ENCODE peak calls at places on chromosomes 7 and 10, in eight cellular contexts. S, R, E, J, X, N, C and M are unnamed samples.

GRCh38 chr7:76315372-76315771 is 12.9 kb downstream of the HSPB1 start:
- DNase-seq in R (no peak), X (no peak), S (no peak), J (no peak), C (no peak), N (no peak), E (no peak), M (no peak)

GRCh38 chr7:93245525-93246432 is 13.6 kb downstream of the VPS50 start:
- DNase-seq in E (peak), R (no peak), X (peak), J (peak), S (no peak), N (no peak), C (peak), M (peak)

GRCh38 chr10:32331606-32332005 is 15.4 kb downstream of the EPC1 start:
- DNase-seq in N (no peak), R (no peak), S (no peak), C (no peak), X (no peak), E (peak), J (no peak), M (no peak)

GRCh38 chr7:70392282-70392681 is 739.7 kb upstream of the GALNT17 start:
- DNase-seq in C (no peak), N (no peak), E (peak), R (no peak), X (peak), J (peak), S (no peak), M (peak)

GRCh38 chr10:43942096-43942885 is 293.6 kb upstream of the ZNF32 start:
- DNase-seq in C (no peak), E (no peak), S (no peak), J (peak), R (no peak), X (peak), N (no peak), M (no peak)

GRCh38 chr10:71632896-71633600 is 86.5 kb downstream of the C10orf105 start:
- DNase-seq in X (no peak), E (no peak), R (no peak), S (no peak), C (no peak), N (no peak), J (no peak), M (no peak)

GRCh38 chr10:86969421-86970041 is 1.2 kb downstream of the ADIRF start:
- DNase-seq in C (peak), J (peak), E (peak), S (no peak), R (no peak), X (peak), N (no peak), M (peak)

GRCh38 chr7:133434246-133434865 is 181.5 kb downstream of the EXOC4 start:
- DNase-seq in N (no peak), E (peak), C (peak), X (peak), R (no peak), J (peak), S (peak), M (peak)

GRCh38 chr7:45185028-45185863 is 27.7 kb downstream of the RAMP3 start:
- DNase-seq in N (no peak), S (no peak), J (no peak), E (no peak), C (no peak), R (no peak), X (no peak), M (no peak)

GRCh38 chr10:96524745-96525144 is 11.0 kb upstream of the TLL2 start:
- DNase-seq in J (no peak), S (no peak), N (no peak), X (no peak), R (no peak), E (no peak), C (no peak), M (peak)

GRCh38 chr7:6639627-6640026 is 2.5 kb downstream of the ZNF316 start:
- DNase-seq in J (no peak), R (no peak), N (no peak), C (no peak), X (no peak), S (no peak), E (no peak), M (no peak)

GRCh38 chr10:84525120-84525806 is 196.9 kb downstream of the CCSER2 start:
- DNase-seq in X (no peak), R (no peak), C (no peak), S (no peak), E (peak), J (peak), N (no peak), M (no peak)

GRCh38 chr7:28957064-28957821 is 887 bp downstream of the TRIL start:
- DNase-seq in X (no peak), R (no peak), N (no peak), E (no peak), J (no peak), S (no peak), C (peak), M (peak)

GRCh38 chr7:66886152-66886551 is 34.9 kb upstream of the TMEM248 start:
- DNase-seq in R (no peak), C (no peak), E (no peak), S (no peak), J (no peak), X (peak), N (no peak), M (no peak)

GRCh38 chr10:70843333-70843732 is 27.6 kb downstream of the SGPL1 start:
- DNase-seq in E (peak), C (no peak), R (no peak), J (no peak), S (no peak), N (peak), X (no peak), M (no peak)

GRCh38 chr10:120458432-120458831 is 1.4 kb downstream of the PLPP4 start:
- DNase-seq in J (no peak), N (no peak), C (no peak), R (no peak), E (no peak), S (no peak), X (no peak), M (no peak)

GRCh38 chr10:71982269-71983178 is 18.3 kb downstream of the CHST3 start:
- DNase-seq in C (no peak), J (no peak), R (no peak), E (no peak), N (no peak), S (no peak), X (no peak), M (no peak)

GRCh38 chr7:154438571-154438970 is 386.4 kb downstream of the DPP6 start:
- DNase-seq in N (no peak), J (no peak), C (no peak), E (no peak), X (no peak), R (no peak), S (no peak), M (no peak)